ENCODE peak calls at places on chromosome 19, in four cellular contexts. L is K562, Y is PC-9, M is PC-3. W is an unnamed sample.

GRCh38 chr19:13099073-13099999 is 3.3 kb downstream of the LYL1 start:
- DNase-seq in Y (no peak), L (peak), M (no peak), W (no peak)

GRCh38 chr19:51324082-51324481 is 12.6 kb downstream of the IGLON5 start:
- DNase-seq in M (no peak), L (no peak), Y (no peak), W (no peak)

GRCh38 chr19:18385675-18386542 is at the start of gene GDF15:
- DNase-seq in M (peak), Y (peak), L (peak), W (peak)

GRCh38 chr19:14363203-14364097 is 17.8 kb upstream of the ADGRE5 start:
- DNase-seq in L (peak), Y (peak), M (peak), W (peak)

GRCh38 chr19:2443785-2444182 is 13.0 kb downstream of the LMNB2 start:
- DNase-seq in Y (no peak), L (no peak), M (no peak), W (no peak)

GRCh38 chr19:11736696-11737095 is 2.0 kb downstream of the ZNF823 start:
- DNase-seq in Y (peak), L (peak), M (peak), W (no peak)

GRCh38 chr19:10419646-10420443 is 493 bp upstream of the PDE4A start:
- DNase-seq in M (peak), Y (no peak), L (peak), W (peak)

GRCh38 chr19:29952127-29952526 is 10.1 kb downstream of the URI1 start:
- DNase-seq in Y (no peak), L (no peak), M (no peak), W (no peak)

GRCh38 chr19:51016798-51017683 is 2.5 kb downstream of the KLK10 start:
- DNase-seq in L (peak), M (peak), Y (peak), W (no peak)

GRCh38 chr19:15400521-15401396 is 18.0 kb downstream of the AKAP8L start:
- DNase-seq in Y (no peak), M (no peak), L (no peak), W (no peak)

GRCh38 chr19:32199501-32200040 is 145.8 kb upstream of the ZNF507 start:
- DNase-seq in M (no peak), Y (no peak), L (no peak), W (no peak)

GRCh38 chr19:32201661-32202060 is 143.7 kb upstream of the ZNF507 start:
- DNase-seq in M (no peak), Y (no peak), L (no peak), W (no peak)

GRCh38 chr19:48480476-48481190 is 11.5 kb downstream of the CYTH2 start:
- DNase-seq in L (no peak), Y (no peak), M (no peak), W (no peak)

GRCh38 chr19:48772503-48772953 is 17.2 kb downstream of the FGF21 start:
- DNase-seq in Y (no peak), M (no peak), L (no peak), W (no peak)

GRCh38 chr19:43354305-43354627 is 780 bp downstream of the CD177 start:
- DNase-seq in L (no peak), M (no peak), Y (no peak), W (no peak)

GRCh38 chr19:44548736-44549135 is 19.3 kb upstream of the CEACAM20 start:
- DNase-seq in Y (no peak), L (no peak), M (peak), W (peak)

GRCh38 chr19:57786286-57786685 is 16.8 kb downstream of the ZNF586 start:
- DNase-seq in L (no peak), Y (no peak), M (no peak), W (no peak)

GRCh38 chr19:46134527-46134926 is 10.0 kb upstream of the IGFL3 start:
- DNase-seq in M (no peak), Y (no peak), L (no peak), W (peak)

GRCh38 chr19:36771275-36772231 is 1.1 kb downstream of the ZNF850 start:
- DNase-seq in M (peak), L (peak), Y (peak), W (peak)
- H3K27ac ChIP-seq in M (no peak), L (peak), Y (no peak), W (peak)

GRCh38 chr19:41920878-41921277 is 7.4 kb downstream of the ERFL start:
- DNase-seq in M (no peak), L (peak), Y (no peak), W (no peak)

GRCh38 chr19:41922585-41922984 is 5.7 kb downstream of the ERFL start:
- DNase-seq in L (no peak), Y (no peak), M (no peak), W (no peak)

GRCh38 chr19:41919948-41920712 is 8.1 kb downstream of the ERFL start:
- DNase-seq in L (no peak), Y (no peak), M (no peak), W (no peak)

GRCh38 chr19:41922220-41922576 is 6.1 kb downstream of the ERFL start:
- DNase-seq in Y (no peak), M (no peak), L (no peak), W (no peak)

GRCh38 chr19:41921280-41922219 is 6.7 kb downstream of the ERFL start:
- DNase-seq in L (no peak), Y (no peak), M (no peak), W (no peak)
- TF ChIP-seq EZH2 in L (no peak), Y (no peak), M (no peak), W (peak)

GRCh38 chr19:16519230-16519687 is 23.0 kb downstream of the CHERP start:
- DNase-seq in L (no peak), M (no peak), Y (no peak), W (no peak)
- H3K27ac ChIP-seq in L (no peak), M (no peak), Y (no peak), W (no peak)

GRCh38 chr19:41924151-41925145 is 3.8 kb downstream of the ERFL start:
- DNase-seq in M (no peak), L (no peak), Y (no peak), W (no peak)
- TF ChIP-seq EZH2 in M (no peak), L (no peak), Y (no peak), W (peak)

DNA sequence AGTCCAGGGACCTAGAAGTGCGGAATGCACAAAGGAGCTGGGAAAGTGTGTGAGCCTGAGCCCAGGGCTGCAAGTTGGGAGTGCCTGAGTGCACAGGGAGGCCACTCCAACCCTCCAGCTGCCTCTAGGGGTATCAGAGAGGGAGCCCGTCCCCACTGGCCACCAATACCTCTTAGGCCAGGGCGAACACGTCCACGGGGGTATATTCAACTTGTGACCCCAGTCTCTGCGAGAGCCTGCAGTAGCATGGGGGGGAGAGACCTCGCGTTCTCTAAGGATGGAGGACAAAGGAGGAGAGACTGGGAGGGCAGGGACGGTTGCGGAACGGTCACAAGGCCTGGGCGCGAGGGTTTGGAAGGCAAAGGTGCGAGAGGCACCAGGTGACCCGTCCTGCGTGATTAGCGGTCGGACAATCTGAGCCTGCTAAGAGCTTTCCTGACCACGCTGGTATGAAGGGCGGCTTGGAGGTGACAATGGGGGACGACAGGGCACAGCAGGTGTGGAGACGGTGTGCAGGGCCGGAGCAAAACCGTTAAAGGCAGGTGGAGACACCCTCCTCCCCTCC is 676 bp downstream of the CD320 start:
- DNase-seq in L (peak), M (peak), Y (no peak), W (no peak)
- H3K27ac ChIP-seq in L (peak), M (peak), Y (no peak), W (peak)

GRCh38 chr19:35844482-35845214 is 7.7 kb downstream of the NPHS1 start:
- DNase-seq in M (no peak), Y (no peak), L (no peak), W (no peak)
- TF ChIP-seq EZH2 in M (no peak), Y (no peak), L (no peak), W (no peak)

GRCh38 chr19:17205237-17206140 is 9.7 kb upstream of the USE1 start:
- DNase-seq in L (peak), Y (peak), M (peak), W (no peak)

GRCh38 chr19:17206736-17207581 is 8.2 kb upstream of the USE1 start:
- DNase-seq in Y (no peak), L (no peak), M (no peak), W (no peak)

GRCh38 chr19:17211547-17212446 is 3.4 kb upstream of the USE1 start:
- DNase-seq in M (no peak), L (no peak), Y (no peak), W (no peak)

GRCh38 chr19:17210296-17210695 is 4.9 kb upstream of the USE1 start:
- DNase-seq in M (no peak), Y (no peak), L (no peak), W (no peak)

DNA sequence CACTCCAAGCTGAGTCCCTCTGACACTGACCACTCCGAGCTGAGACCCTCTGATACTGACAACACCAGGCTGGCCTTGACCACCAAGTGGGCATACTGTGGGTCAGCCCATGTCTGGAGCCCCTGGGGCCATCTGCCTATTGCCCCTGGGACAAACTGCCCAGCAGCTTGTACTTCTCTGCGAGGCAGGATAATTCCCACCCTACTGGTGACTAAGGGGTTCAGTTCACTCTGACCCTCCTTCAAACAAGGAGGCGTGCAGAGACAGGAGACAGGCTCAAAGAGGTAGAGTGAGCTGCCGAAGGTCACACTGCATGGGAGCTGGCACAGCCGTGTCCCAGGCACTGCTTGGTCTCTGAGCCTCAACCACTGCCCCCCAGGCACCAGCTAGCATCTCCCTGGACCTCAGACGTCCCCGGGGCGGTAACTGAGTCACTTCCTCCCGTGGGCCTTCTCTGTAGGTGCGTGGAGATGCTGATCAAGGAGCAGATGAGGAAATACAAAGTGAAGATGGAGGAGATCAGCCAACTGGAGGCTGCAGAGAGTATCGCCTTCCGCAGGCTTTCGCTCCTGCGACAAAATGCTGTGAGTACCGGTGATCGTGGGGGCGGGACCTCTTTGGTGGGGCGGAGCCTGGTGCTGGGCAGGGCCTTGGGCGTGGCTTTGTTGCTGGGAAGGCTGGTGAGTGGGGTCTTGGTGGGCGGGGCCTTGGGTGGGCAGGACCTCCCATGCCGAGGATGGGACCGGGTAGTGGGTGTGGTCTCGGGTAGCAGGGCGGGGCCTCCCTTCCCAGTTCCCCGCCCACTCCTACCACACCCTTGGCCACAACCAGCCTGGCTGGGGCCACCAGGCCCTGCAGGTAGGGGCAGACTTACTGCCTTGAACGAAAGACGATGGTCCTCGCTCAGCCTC is 5.8 kb upstream of the USE1 start:
- DNase-seq in Y (peak), L (peak), M (peak), W (no peak)
- H3K27ac ChIP-seq in Y (no peak), L (peak), M (no peak), W (no peak)

GRCh38 chr19:40366697-40367561 is 18.4 kb downstream of the PLD3 start:
- DNase-seq in M (no peak), Y (no peak), L (peak), W (peak)

GRCh38 chr19:40370997-40371801 is 18.8 kb downstream of the HIPK4 start:
- DNase-seq in M (no peak), Y (no peak), L (peak), W (no peak)

GRCh38 chr19:40367577-40368434 is 19.3 kb downstream of the PLD3 start:
- DNase-seq in M (no peak), Y (no peak), L (no peak), W (no peak)

GRCh38 chr19:40371802-40372122 is 18.2 kb downstream of the HIPK4 start:
- DNase-seq in Y (no peak), M (no peak), L (no peak), W (no peak)

DNA sequence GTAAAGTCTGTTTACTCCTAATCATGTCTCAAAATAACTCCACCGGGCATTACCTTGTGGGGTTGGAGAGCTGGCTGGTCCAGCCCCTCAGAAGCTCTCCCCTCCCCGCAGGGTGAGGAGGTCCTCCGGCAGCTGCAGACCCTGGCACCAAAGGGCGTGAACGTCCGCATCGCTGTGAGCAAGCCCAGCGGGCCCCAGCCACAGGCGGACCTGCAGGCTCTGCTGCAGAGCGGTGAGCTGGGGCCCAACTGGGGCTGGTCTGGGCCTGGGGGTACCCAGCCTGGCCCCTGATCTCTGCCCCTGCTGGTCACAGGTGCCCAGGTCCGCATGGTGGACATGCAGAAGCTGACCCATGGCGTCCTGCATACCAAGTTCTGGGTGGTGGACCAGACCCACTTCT is 20.2 kb downstream of the HIPK4 start:
- DNase-seq in M (no peak), Y (no peak), L (no peak), W (no peak)
- TF ChIP-seq EZH2 in M (no peak), Y (no peak), L (no peak), W (no peak)

W was measured in astrocyte.